ENCODE peak calls at places on chromosome 22, in five cellular contexts. One of them, this sample, is unnamed.

GRCh38 chr22:40302149-40302548 is 44.2 kb upstream of the ADSL start:
- DNase-seq in A549: no peak
- DNase-seq in tibial nerve: no peak
- DNase-seq in body of pancreas: no peak
- DNase-seq in transverse colon: no peak
- DNase-seq in this sample: no peak

GRCh38 chr22:24489011-24489410 is 6.1 kb upstream of the UPB1 start:
- DNase-seq in A549: no peak
- DNase-seq in tibial nerve: no peak
- DNase-seq in body of pancreas: no peak
- DNase-seq in transverse colon: no peak
- DNase-seq in this sample: no peak

GRCh38 chr22:23518381-23519187 is 61.5 kb downstream of the IGLL1 start:
- DNase-seq in A549: no peak
- DNase-seq in tibial nerve: no peak
- DNase-seq in body of pancreas: no peak
- DNase-seq in transverse colon: no peak
- DNase-seq in this sample: no peak

GRCh38 chr22:30246962-30247376 is 410 bp upstream of the LIF start:
- DNase-seq in A549: no peak
- DNase-seq in tibial nerve: no peak
- DNase-seq in body of pancreas: no peak
- DNase-seq in transverse colon: peak
- DNase-seq in this sample: no peak

GRCh38 chr22:24695958-24696511 is 78.5 kb downstream of the PIWIL3 start:
- DNase-seq in A549: no peak
- DNase-seq in tibial nerve: no peak
- DNase-seq in body of pancreas: no peak
- DNase-seq in transverse colon: no peak
- DNase-seq in this sample: no peak

GRCh38 chr22:45310331-45311032 is 748 bp downstream of the FAM118A start:
- DNase-seq in A549: no peak
- DNase-seq in tibial nerve: no peak
- DNase-seq in body of pancreas: peak
- DNase-seq in transverse colon: no peak
- DNase-seq in this sample: no peak

GRCh38 chr22:42794551-42795510 is 62.2 kb downstream of the ARFGAP3 start:
- DNase-seq in A549: no peak
- DNase-seq in tibial nerve: no peak
- DNase-seq in body of pancreas: peak
- DNase-seq in transverse colon: no peak
- DNase-seq in this sample: no peak

GRCh38 chr22:46439576-46440465 is 97.6 kb downstream of the CELSR1 start:
- DNase-seq in A549: no peak
- DNase-seq in tibial nerve: no peak
- DNase-seq in body of pancreas: no peak
- DNase-seq in transverse colon: no peak
- DNase-seq in this sample: no peak

GRCh38 chr22:22761963-22762772 is 117.8 kb downstream of the GGTLC2 start:
- DNase-seq in A549: no peak
- DNase-seq in tibial nerve: no peak
- DNase-seq in body of pancreas: no peak
- DNase-seq in transverse colon: no peak
- DNase-seq in this sample: no peak

GRCh38 chr22:23548501-23549197 is 31.4 kb downstream of the IGLL1 start:
- DNase-seq in A549: no peak
- DNase-seq in tibial nerve: no peak
- DNase-seq in body of pancreas: no peak
- DNase-seq in transverse colon: no peak
- DNase-seq in this sample: no peak

GRCh38 chr22:19548964-19549363 is 24.8 kb upstream of the CLDN5 start:
- DNase-seq in A549: no peak
- DNase-seq in tibial nerve: no peak
- DNase-seq in body of pancreas: no peak
- DNase-seq in transverse colon: no peak
- DNase-seq in this sample: no peak

GRCh38 chr22:32583074-32583677 is 108.6 kb downstream of the FBXO7 start:
- DNase-seq in A549: no peak
- DNase-seq in tibial nerve: no peak
- DNase-seq in body of pancreas: no peak
- DNase-seq in transverse colon: no peak
- DNase-seq in this sample: no peak

GRCh38 chr22:43996170-43996980 is 27.7 kb upstream of the PARVB start:
- DNase-seq in A549: no peak
- DNase-seq in tibial nerve: peak
- DNase-seq in body of pancreas: no peak
- DNase-seq in transverse colon: peak
- DNase-seq in this sample: no peak

GRCh38 chr22:46991666-46992065 is 229.2 kb downstream of the TBC1D22A start:
- DNase-seq in A549: no peak
- DNase-seq in tibial nerve: no peak
- DNase-seq in body of pancreas: no peak
- DNase-seq in transverse colon: no peak
- DNase-seq in this sample: no peak

GRCh38 chr22:29004647-29005371 is 56.8 kb downstream of the C22orf31 start:
- DNase-seq in A549: no peak
- DNase-seq in tibial nerve: no peak
- DNase-seq in body of pancreas: peak
- DNase-seq in transverse colon: peak
- DNase-seq in this sample: no peak

GRCh38 chr22:50010676-50011446 is 1.7 kb downstream of the IL17REL start:
- DNase-seq in A549: no peak
- DNase-seq in tibial nerve: no peak
- DNase-seq in body of pancreas: no peak
- DNase-seq in transverse colon: peak
- DNase-seq in this sample: no peak

GRCh38 chr22:43303166-43303565 is 40.0 kb downstream of the SCUBE1 start:
- DNase-seq in A549: no peak
- DNase-seq in tibial nerve: no peak
- DNase-seq in body of pancreas: no peak
- DNase-seq in transverse colon: no peak
- DNase-seq in this sample: no peak

GRCh38 chr22:32591620-32592019 is 117.0 kb downstream of the FBXO7 start:
- DNase-seq in A549: no peak
- DNase-seq in tibial nerve: no peak
- DNase-seq in body of pancreas: no peak
- DNase-seq in transverse colon: no peak
- DNase-seq in this sample: no peak

GRCh38 chr22:41500303-41500702 is 31.4 kb downstream of the ACO2 start:
- DNase-seq in A549: no peak
- DNase-seq in tibial nerve: no peak
- DNase-seq in body of pancreas: no peak
- DNase-seq in transverse colon: no peak
- DNase-seq in this sample: no peak
- TF ChIP-seq POLR2A in A549: no peak
- TF ChIP-seq POLR2A in tibial nerve: no peak
- TF ChIP-seq POLR2A in body of pancreas: no peak
- TF ChIP-seq POLR2A in transverse colon: no peak
- TF ChIP-seq POLR2A in this sample: no peak

GRCh38 chr22:36470994-36471331 is 10.5 kb downstream of the TXN2 start:
- DNase-seq in A549: no peak
- DNase-seq in tibial nerve: no peak
- DNase-seq in body of pancreas: no peak
- DNase-seq in transverse colon: no peak
- DNase-seq in this sample: no peak
- TF ChIP-seq POLR2A in A549: no peak
- TF ChIP-seq POLR2A in tibial nerve: no peak
- TF ChIP-seq POLR2A in body of pancreas: no peak
- TF ChIP-seq POLR2A in transverse colon: no peak
- TF ChIP-seq POLR2A in this sample: no peak

GRCh38 chr22:31337178-31337577 is 9.0 kb downstream of the PATZ1 start:
- DNase-seq in A549: no peak
- DNase-seq in tibial nerve: no peak
- DNase-seq in body of pancreas: no peak
- DNase-seq in transverse colon: no peak
- DNase-seq in this sample: peak

GRCh38 chr22:31340765-31341247 is 5.3 kb downstream of the PATZ1 start:
- DNase-seq in A549: no peak
- DNase-seq in tibial nerve: no peak
- DNase-seq in body of pancreas: no peak
- DNase-seq in transverse colon: no peak
- DNase-seq in this sample: no peak

GRCh38 chr22:31341386-31342088 is 4.6 kb downstream of the PATZ1 start:
- DNase-seq in A549: no peak
- DNase-seq in tibial nerve: no peak
- DNase-seq in body of pancreas: no peak
- DNase-seq in transverse colon: no peak
- DNase-seq in this sample: no peak

GRCh38 chr22:31340360-31340759 is 5.8 kb downstream of the PATZ1 start:
- DNase-seq in A549: no peak
- DNase-seq in tibial nerve: no peak
- DNase-seq in body of pancreas: no peak
- DNase-seq in transverse colon: no peak
- DNase-seq in this sample: no peak

DNA sequence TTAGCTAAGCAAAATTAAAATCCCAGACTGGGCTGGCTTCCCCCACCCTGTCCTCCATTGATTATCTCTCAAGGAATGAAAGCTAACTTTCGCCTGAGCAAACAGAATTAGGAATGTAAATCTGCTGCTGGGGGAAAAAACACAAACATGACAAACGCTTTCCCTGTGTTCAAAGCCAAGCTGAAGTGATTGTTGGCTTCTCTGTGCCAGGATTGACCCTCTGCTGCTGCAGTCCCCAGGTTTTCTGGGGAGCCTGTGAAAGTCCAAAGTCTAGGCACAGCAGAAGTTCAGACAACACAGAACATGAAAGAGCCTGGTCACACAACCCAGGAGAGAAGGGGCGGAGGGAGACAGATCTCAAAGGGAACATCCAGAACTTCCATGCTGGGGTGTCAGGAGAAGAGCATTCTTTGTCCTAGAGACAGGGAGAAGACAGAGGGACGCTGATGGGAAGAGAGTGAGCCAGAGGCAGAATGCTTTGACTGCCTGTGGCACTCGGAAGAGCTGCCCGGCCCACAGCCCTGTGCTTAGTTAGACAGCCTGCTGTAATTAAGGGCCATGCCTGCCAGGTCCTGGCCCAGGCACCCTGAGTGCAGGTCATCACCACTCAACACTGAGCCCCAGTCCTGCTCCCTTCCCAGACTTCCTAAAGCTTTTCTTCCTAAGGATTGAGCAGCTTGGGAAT is 6.9 kb downstream of the PATZ1 start:
- DNase-seq in A549: no peak
- DNase-seq in tibial nerve: no peak
- DNase-seq in body of pancreas: no peak
- DNase-seq in transverse colon: no peak
- DNase-seq in this sample: no peak
- TF ChIP-seq POLR2A in A549: no peak
- TF ChIP-seq POLR2A in tibial nerve: no peak
- TF ChIP-seq POLR2A in body of pancreas: no peak
- TF ChIP-seq POLR2A in transverse colon: no peak
- TF ChIP-seq POLR2A in this sample: no peak

GRCh38 chr22:39255449-39256185 is 10.8 kb upstream of the PDGFB start:
- DNase-seq in A549: no peak
- DNase-seq in tibial nerve: no peak
- DNase-seq in body of pancreas: no peak
- DNase-seq in transverse colon: no peak
- DNase-seq in this sample: no peak

GRCh38 chr22:39256186-39256552 is 11.4 kb upstream of the PDGFB start:
- DNase-seq in A549: no peak
- DNase-seq in tibial nerve: no peak
- DNase-seq in body of pancreas: no peak
- DNase-seq in transverse colon: no peak
- DNase-seq in this sample: no peak

GRCh38 chr22:39254122-39254521 is 9.3 kb upstream of the PDGFB start:
- DNase-seq in A549: no peak
- DNase-seq in tibial nerve: no peak
- DNase-seq in body of pancreas: no peak
- DNase-seq in transverse colon: no peak
- DNase-seq in this sample: no peak

GRCh38 chr22:39253427-39254070 is 8.8 kb upstream of the PDGFB start:
- DNase-seq in A549: peak
- DNase-seq in tibial nerve: no peak
- DNase-seq in body of pancreas: peak
- DNase-seq in transverse colon: peak
- DNase-seq in this sample: peak

GRCh38 chr22:39254789-39255298 is 10.1 kb upstream of the PDGFB start:
- DNase-seq in A549: peak
- DNase-seq in tibial nerve: no peak
- DNase-seq in body of pancreas: no peak
- DNase-seq in transverse colon: no peak
- DNase-seq in this sample: peak
- TF ChIP-seq POLR2A in A549: no peak
- TF ChIP-seq POLR2A in tibial nerve: no peak
- TF ChIP-seq POLR2A in body of pancreas: peak
- TF ChIP-seq POLR2A in transverse colon: no peak
- TF ChIP-seq POLR2A in this sample: no peak

GRCh38 chr22:21593406-21594232 is 26.1 kb downstream of the UBE2L3 start:
- DNase-seq in A549: peak
- DNase-seq in tibial nerve: no peak
- DNase-seq in body of pancreas: no peak
- DNase-seq in transverse colon: no peak
- DNase-seq in this sample: no peak

GRCh38 chr22:21594865-21595452 is 27.4 kb downstream of the UBE2L3 start:
- DNase-seq in A549: no peak
- DNase-seq in tibial nerve: no peak
- DNase-seq in body of pancreas: no peak
- DNase-seq in transverse colon: no peak
- DNase-seq in this sample: no peak

GRCh38 chr22:21602579-21602978 is 27.2 kb downstream of the YDJC start:
- DNase-seq in A549: no peak
- DNase-seq in tibial nerve: no peak
- DNase-seq in body of pancreas: no peak
- DNase-seq in transverse colon: no peak
- DNase-seq in this sample: no peak

GRCh38 chr22:21599053-21599893 is 30.5 kb downstream of the YDJC start:
- DNase-seq in A549: no peak
- DNase-seq in tibial nerve: no peak
- DNase-seq in body of pancreas: no peak
- DNase-seq in transverse colon: no peak
- DNase-seq in this sample: no peak

GRCh38 chr22:21598302-21598701 is 30.8 kb downstream of the UBE2L3 start:
- DNase-seq in A549: no peak
- DNase-seq in tibial nerve: no peak
- DNase-seq in body of pancreas: no peak
- DNase-seq in transverse colon: no peak
- DNase-seq in this sample: no peak
- TF ChIP-seq POLR2A in A549: no peak
- TF ChIP-seq POLR2A in tibial nerve: no peak
- TF ChIP-seq POLR2A in body of pancreas: no peak
- TF ChIP-seq POLR2A in transverse colon: no peak
- TF ChIP-seq POLR2A in this sample: no peak

DNA sequence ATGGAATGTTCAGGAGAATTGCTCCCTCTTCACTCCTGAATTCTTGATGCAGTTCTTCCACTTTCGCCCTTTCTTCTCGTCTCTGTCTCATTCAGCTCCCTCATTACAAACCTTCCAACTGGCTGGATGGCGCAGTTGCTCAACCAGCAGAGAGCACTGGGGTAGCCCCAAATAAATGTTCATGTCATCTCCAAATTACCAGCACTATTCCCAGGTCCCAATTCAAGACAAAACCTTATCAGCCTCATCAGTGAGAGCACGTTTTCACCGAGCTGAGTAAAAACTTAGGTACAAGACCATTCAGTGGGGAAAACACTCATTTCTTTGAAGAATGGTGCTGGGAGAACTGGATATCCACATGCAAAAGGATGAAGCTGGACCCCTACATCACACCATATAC is 120.0 kb downstream of the MED15 start:
- DNase-seq in A549: no peak
- DNase-seq in tibial nerve: no peak
- DNase-seq in body of pancreas: no peak
- DNase-seq in transverse colon: no peak
- DNase-seq in this sample: no peak
- TF ChIP-seq POLR2A in A549: no peak
- TF ChIP-seq POLR2A in tibial nerve: no peak
- TF ChIP-seq POLR2A in body of pancreas: no peak
- TF ChIP-seq POLR2A in transverse colon: no peak
- TF ChIP-seq POLR2A in this sample: no peak

GRCh38 chr22:37519268-37520195 is at the start of gene CARD10:
- DNase-seq in A549: no peak
- DNase-seq in tibial nerve: no peak
- DNase-seq in body of pancreas: peak
- DNase-seq in transverse colon: peak
- DNase-seq in this sample: no peak
- TF ChIP-seq POLR2A in A549: no peak
- TF ChIP-seq POLR2A in tibial nerve: no peak
- TF ChIP-seq POLR2A in body of pancreas: no peak
- TF ChIP-seq POLR2A in transverse colon: no peak
- TF ChIP-seq POLR2A in this sample: no peak